ENCODE peak calls at places on chromosomes 16 and 17, in ten cellular contexts. A is AG09309; Z is T-helper 17 cell; N is activated CD8-positive, alpha-beta T cell treated with anti-CD3 and anti-CD28 coated beads for 36 hours; X is stimulated activated CD8-positive, alpha-beta memory T cell treated with anti-CD3 and anti-CD28 coated beads, Interleukin-15, amount 100 ng/mL, for 24 hours; H is brain microvascular endothelial cell; E is T-cell; U is AML-193; M is stimulated activated CD4-positive, alpha-beta T cell treated with anti-CD3 and anti-CD28 coated beads, TNF-alpha, amount 100 ng/mL, for 1 hour; P is nephron progenitor cell. S is an unnamed sample.

GRCh38 chr17:68491864-68492263 is 20.4 kb upstream of the PRKAR1A start:
- DNase-seq in A (no peak), Z (no peak), N (no peak), X (no peak), H (no peak), E (no peak), U (no peak), M (no peak), P (no peak), S (no peak)

GRCh38 chr16:66070140-66070887 is 296.2 kb upstream of the CDH5 start:
- DNase-seq in A (no peak), Z (no peak), N (no peak), X (no peak), H (no peak), E (no peak), U (no peak), M (no peak), P (no peak), S (no peak)

GRCh38 chr16:3248596-3248995 is 7.8 kb downstream of the MEFV start:
- DNase-seq in A (no peak), Z (no peak), N (no peak), X (no peak), H (no peak), E (no peak), U (no peak), M (no peak), P (no peak), S (no peak)

GRCh38 chr17:1629647-1630310 is 1.1 kb upstream of the SLC43A2 start:
- DNase-seq in A (no peak), Z (peak), N (peak), X (peak), H (no peak), E (peak), U (peak), M (peak), P (peak), S (no peak)

GRCh38 chr16:67951485-67951884 is 7.6 kb upstream of the LCAT start:
- DNase-seq in A (no peak), Z (no peak), N (no peak), X (no peak), H (no peak), E (no peak), U (no peak), M (no peak), P (no peak), S (no peak)

GRCh38 chr16:71214771-71215381 is 15.6 kb downstream of the HYDIN start:
- DNase-seq in A (no peak), Z (no peak), N (no peak), X (no peak), H (no peak), E (no peak), U (peak), M (no peak), P (no peak), S (no peak)

GRCh38 chr17:15279011-15279477 is 13.9 kb upstream of the PMP22 start:
- DNase-seq in A (peak), Z (no peak), N (no peak), X (no peak), H (peak), E (no peak), U (no peak), M (no peak), P (no peak), S (no peak)

GRCh38 chr17:51362818-51363598 is 102.7 kb downstream of the UTP18 start:
- DNase-seq in A (no peak), Z (no peak), N (no peak), X (no peak), H (no peak), E (no peak), U (no peak), M (no peak), P (no peak), S (no peak)

GRCh38 chr16:87316923-87317765 is at the start of gene C16orf95:
- DNase-seq in A (peak), Z (peak), N (peak), X (peak), H (peak), E (peak), U (peak), M (peak), P (peak), S (peak)

GRCh38 chr17:37570527-37571093 is 38.6 kb downstream of the SYNRG start:
- DNase-seq in A (no peak), Z (no peak), N (peak), X (no peak), H (peak), E (no peak), U (peak), M (no peak), P (peak), S (no peak)

GRCh38 chr17:259341-259976 is 78.0 kb upstream of the DOC2B start:
- DNase-seq in A (no peak), Z (no peak), N (no peak), X (no peak), H (no peak), E (no peak), U (no peak), M (no peak), P (no peak), S (no peak)

GRCh38 chr17:2029911-2030778 is at the start of gene DPH1:
- DNase-seq in A (peak), Z (peak), N (peak), X (peak), H (peak), E (peak), U (peak), M (peak), P (peak), S (no peak)

GRCh38 chr17:2137342-2138098 is 82.6 kb downstream of the HIC1 start:
- DNase-seq in A (peak), Z (no peak), N (no peak), X (no peak), H (peak), E (no peak), U (no peak), M (no peak), P (no peak), S (no peak)

GRCh38 chr17:77928519-77929179 is 29.9 kb upstream of the TNRC6C start:
- DNase-seq in A (no peak), Z (no peak), N (no peak), X (no peak), H (no peak), E (no peak), U (no peak), M (no peak), P (no peak), S (no peak)